ENCODE peak calls at places on chromosome 9, in four cellular contexts. K, I, P and J are unnamed samples.

GRCh38 chr9:90032296-90033029 is 427.7 kb downstream of the GADD45G start:
- DNase-seq in K (peak; percentile 16), I (no peak), P (no peak), J (no peak)

GRCh38 chr9:13513262-13513661 is 233.8 kb upstream of the MPDZ start:
- DNase-seq in P (no peak), I (no peak), K (no peak), J (no peak)

GRCh38 chr9:19484699-19485098 is 75.9 kb downstream of the ACER2 start:
- DNase-seq in K (no peak), P (no peak), I (no peak), J (no peak)

GRCh38 chr9:16639644-16640043 is 230.8 kb downstream of the BNC2 start:
- DNase-seq in P (no peak), I (no peak), K (no peak), J (no peak)

GRCh38 chr9:90915693-90916092 is 114.1 kb downstream of the SYK start:
- DNase-seq in I (no peak), K (peak; percentile 57), P (peak; percentile 8), J (no peak)

GRCh38 chr9:113238202-113238858 is 17.0 kb downstream of the SLC31A1 start:
- DNase-seq in I (no peak), P (no peak), K (no peak), J (no peak)

GRCh38 chr9:98087420-98088354 is 31.2 kb downstream of the NANS start:
- DNase-seq in K (no peak), P (no peak), I (no peak), J (no peak)

GRCh38 chr9:122954253-122954691 is 13.5 kb downstream of the RABGAP1 start:
- DNase-seq in I (no peak), K (no peak), P (no peak), J (no peak)

GRCh38 chr9:91546574-91546973 is 122.9 kb upstream of the NFIL3 start:
- DNase-seq in P (no peak), K (peak; percentile 81), I (no peak), J (no peak)

GRCh38 chr9:127224883-127225739 is 39.5 kb upstream of the GARNL3 start:
- DNase-seq in P (peak; percentile 88), I (peak; percentile 77), K (peak; percentile 97), J (peak; percentile 70)

GRCh38 chr9:130432796-130433167 is 12.0 kb upstream of the ASS1 start:
- DNase-seq in K (no peak), P (no peak), I (no peak), J (no peak)

GRCh38 chr9:129027685-129028191 is 393 bp downstream of the SH3GLB2 start:
- DNase-seq in I (peak; percentile 35), K (no peak), P (no peak), J (no peak)

GRCh38 chr9:121498487-121499176 is 1.0 kb downstream of the GGTA1 start:
- DNase-seq in I (no peak), K (peak; percentile 62), P (no peak), J (no peak)

GRCh38 chr9:94913550-94913949 is 187.1 kb downstream of the AOPEP start:
- DNase-seq in P (no peak), K (no peak), I (peak; percentile 97), J (no peak)

GRCh38 chr9:37454238-37454637 is 11.0 kb downstream of the ZBTB5 start:
- DNase-seq in I (no peak), P (no peak), K (no peak), J (no peak)

GRCh38 chr9:113934167-113934566 is 58.1 kb downstream of the ZNF618 start:
- DNase-seq in K (no peak), I (no peak), P (no peak), J (no peak)

GRCh38 chr9:128127568-128127989 is at the start of gene PTGES2:
- DNase-seq in I (peak; percentile 53), P (peak; percentile 58), K (peak; percentile 93), J (peak; percentile 67)